ENCODE peak calls at places on chromosomes 16 and 17, in ten cellular contexts. O, T, D, H, P, I, J, F, A and K are unnamed samples.

GRCh38 chr16:82830944-82831343 is 204.2 kb downstream of the CDH13 start:
- DNase-seq in I (peak), P (no peak), J (no peak), H (no peak), D (no peak), F (no peak), A (no peak), O (no peak), T (no peak), K (no peak)

GRCh38 chr16:7086842-7087616 is 245.6 kb upstream of the RBFOX1 start:
- DNase-seq in T (no peak), P (peak), I (peak), J (no peak), A (no peak), F (peak), H (no peak), D (no peak), O (no peak), K (no peak)

GRCh38 chr16:1019934-1020305 is 38.4 kb downstream of the SOX8 start:
- DNase-seq in T (no peak), D (no peak), F (no peak), A (no peak), O (no peak), P (no peak), I (no peak), H (peak), J (no peak), K (no peak)

GRCh38 chr16:4038448-4038847 is 77.8 kb downstream of the ADCY9 start:
- DNase-seq in D (no peak), A (no peak), H (no peak), J (no peak), P (no peak), O (no peak), F (no peak), I (no peak), T (no peak), K (no peak)

GRCh38 chr17:33750943-33751701 is 458.0 kb upstream of the ASIC2 start:
- DNase-seq in I (peak), T (no peak), O (peak), P (peak), A (no peak), H (peak), F (peak), D (peak), J (peak), K (peak)

GRCh38 chr17:3959295-3959899 is 4.8 kb downstream of the ATP2A3 start:
- DNase-seq in J (no peak), F (no peak), T (no peak), D (peak), H (peak), A (no peak), O (no peak), P (no peak), I (no peak), K (no peak)

GRCh38 chr16:30698816-30699614 is at the start of gene SRCAP:
- DNase-seq in I (peak), J (peak), P (peak), F (peak), O (no peak), T (peak), H (peak), D (peak), A (peak), K (peak)

GRCh38 chr16:51113254-51114125 is 37.6 kb downstream of the SALL1 start:
- DNase-seq in P (peak), I (peak), O (no peak), D (no peak), H (no peak), A (no peak), F (peak), T (no peak), J (no peak), K (no peak)

GRCh38 chr17:63843387-63844292 is 1.2 kb upstream of the SMARCD2 start:
- DNase-seq in T (no peak), A (no peak), H (peak), I (no peak), O (peak), F (no peak), P (no peak), D (peak), J (peak), K (no peak)

GRCh38 chr16:56610609-56611111 is 2.3 kb downstream of the MT2A start:
- DNase-seq in I (no peak), J (no peak), O (peak), H (peak), F (no peak), P (no peak), A (no peak), T (no peak), D (peak), K (no peak)

GRCh38 chr17:21397341-21398050 is 21.3 kb downstream of the KCNJ12 start:
- DNase-seq in H (peak), A (no peak), O (peak), I (no peak), F (no peak), J (no peak), P (no peak), T (no peak), D (peak), K (no peak)

GRCh38 chr17:75404739-75405364 is 626 bp downstream of the GRB2 start:
- DNase-seq in J (peak), P (peak), H (peak), A (peak), D (peak), T (no peak), I (peak), F (peak), O (no peak), K (peak)

GRCh38 chr16:70778901-70779309 is 22.1 kb downstream of the VAC14 start:
- DNase-seq in F (peak), J (no peak), P (peak), D (peak), O (peak), H (peak), A (peak), T (no peak), I (peak), K (no peak)

GRCh38 chr17:66790476-66791061 is 44.3 kb upstream of the CACNG5 start:
- DNase-seq in A (no peak), P (no peak), H (no peak), O (no peak), I (no peak), T (no peak), J (no peak), D (no peak), F (no peak), K (no peak)

GRCh38 chr17:76405967-76406647 is 21.7 kb downstream of the SPHK1 start:
- DNase-seq in P (no peak), F (no peak), D (peak), H (no peak), T (no peak), A (no peak), O (no peak), I (no peak), J (no peak), K (no peak)

GRCh38 chr16:58417035-58417434 is 24.8 kb downstream of the GINS3 start:
- DNase-seq in A (no peak), I (no peak), H (no peak), P (no peak), D (no peak), F (no peak), J (no peak), O (no peak), T (no peak), K (no peak)

GRCh38 chr16:71360378-71360777 is 1.9 kb downstream of the CALB2 start:
- DNase-seq in H (peak), P (no peak), T (no peak), A (no peak), D (peak), F (no peak), O (peak), I (no peak), J (no peak), K (no peak)

GRCh38 chr16:10694830-10695229 is at the start of gene TEKT5:
- DNase-seq in A (no peak), I (no peak), D (no peak), O (no peak), J (no peak), T (no peak), F (no peak), P (no peak), H (no peak), K (no peak)

GRCh38 chr16:79169239-79169638 is 431.3 kb downstream of the MAF start:
- DNase-seq in H (no peak), I (peak), T (no peak), P (no peak), D (no peak), A (no peak), O (no peak), F (peak), J (no peak), K (no peak)

GRCh38 chr17:78534492-78535284 is 42.5 kb downstream of the DNAH17 start:
- DNase-seq in J (no peak), O (no peak), P (no peak), I (no peak), T (no peak), H (no peak), A (no peak), F (no peak), D (no peak), K (no peak)

GRCh38 chr17:5785867-5786509 is 201.7 kb upstream of the NLRP1 start:
- DNase-seq in I (no peak), T (no peak), D (peak), F (no peak), O (no peak), H (peak), A (no peak), P (no peak), J (no peak), K (no peak)

GRCh38 chr17:5772720-5773119 is 188.4 kb upstream of the NLRP1 start:
- DNase-seq in O (no peak), F (no peak), T (no peak), P (no peak), D (peak), J (no peak), I (no peak), A (no peak), H (peak), K (no peak)

GRCh38 chr17:7393613-7394451 is 493 bp downstream of the PLSCR3 start:
- DNase-seq in A (no peak), T (no peak), H (no peak), O (no peak), P (peak), D (no peak), I (peak), J (no peak), F (peak), K (no peak)

GRCh38 chr17:8029121-8029520 is 9.7 kb upstream of the ALOX15B start:
- DNase-seq in T (no peak), P (no peak), I (no peak), D (peak), A (no peak), O (peak), H (peak), J (no peak), F (no peak), K (no peak)

GRCh38 chr16:14569213-14569612 is 60.8 kb downstream of the PARN start:
- DNase-seq in D (no peak), O (no peak), J (no peak), T (no peak), P (no peak), A (no peak), F (no peak), H (no peak), I (no peak), K (no peak)

GRCh38 chr17:37791434-37791833 is 46.6 kb upstream of the HNF1B start:
- DNase-seq in I (peak), P (no peak), J (no peak), H (peak), D (peak), A (no peak), T (no peak), F (peak), O (peak), K (no peak)

GRCh38 chr17:45231481-45232116 is 9.9 kb downstream of the FMNL1 start:
- DNase-seq in A (peak), P (peak), F (peak), J (no peak), I (peak), H (no peak), D (no peak), T (no peak), O (no peak), K (no peak)

GRCh38 chr17:64236827-64237403 is 26.1 kb downstream of the TEX2 start:
- DNase-seq in J (no peak), P (no peak), D (no peak), A (no peak), H (no peak), I (peak), F (no peak), T (no peak), O (no peak), K (no peak)

GRCh38 chr17:43853546-43853945 is 6.6 kb downstream of the CD300LG start:
- DNase-seq in P (no peak), H (no peak), I (no peak), J (no peak), F (no peak), A (no peak), D (no peak), T (no peak), O (no peak), K (no peak)

GRCh38 chr17:57957120-57957850 is 2.1 kb upstream of the CUEDC1 start:
- DNase-seq in F (no peak), O (no peak), D (no peak), J (no peak), P (no peak), I (no peak), A (peak), T (no peak), H (no peak), K (no peak)

GRCh38 chr16:5323284-5323683 is 225.7 kb upstream of the EEF2KMT start:
- DNase-seq in F (peak), A (no peak), O (no peak), H (no peak), J (no peak), T (no peak), D (no peak), P (peak), I (peak), K (no peak)

GRCh38 chr17:47188266-47188665 is 829 bp downstream of the CDC27 start:
- DNase-seq in F (no peak), P (no peak), D (peak), O (no peak), T (no peak), H (peak), J (no peak), A (no peak), I (peak), K (no peak)

GRCh38 chr17:63279498-63280230 is 166.4 kb downstream of the CYB561 start:
- DNase-seq in T (no peak), A (no peak), I (no peak), F (no peak), O (peak), J (no peak), P (no peak), D (peak), H (peak), K (no peak)

GRCh38 chr17:19646788-19647696 is 1.5 kb upstream of the ALDH3A2 start:
- DNase-seq in O (no peak), D (no peak), F (no peak), P (no peak), J (no peak), I (peak), H (peak), A (no peak), T (no peak), K (no peak)

GRCh38 chr16:22300427-22301071 is 3.3 kb downstream of the POLR3E start:
- DNase-seq in H (peak), I (peak), D (peak), J (no peak), T (no peak), F (peak), P (peak), O (peak), A (no peak), K (no peak)

GRCh38 chr16:15832241-15832640 is 24.6 kb downstream of the MYH11 start:
- DNase-seq in D (no peak), H (no peak), T (no peak), I (no peak), P (no peak), J (no peak), A (no peak), F (no peak), O (no peak), K (no peak)

GRCh38 chr17:233473-233941 is 52.1 kb upstream of the DOC2B start:
- DNase-seq in J (no peak), F (peak), A (peak), D (no peak), O (no peak), H (no peak), P (no peak), I (no peak), T (no peak), K (no peak)

GRCh38 chr16:56197227-56197992 is 6.1 kb downstream of the GNAO1 start:
- DNase-seq in H (no peak), T (no peak), J (no peak), D (no peak), P (peak), I (peak), A (no peak), F (no peak), O (no peak), K (no peak)

GRCh38 chr17:65171753-65172152 is 34.6 kb downstream of the RGS9 start:
- DNase-seq in F (no peak), I (no peak), J (no peak), A (no peak), H (no peak), D (no peak), P (no peak), O (no peak), T (no peak), K (no peak)

GRCh38 chr16:27920391-27920891 is 143.1 kb downstream of the GSG1L start:
- DNase-seq in H (no peak), A (no peak), D (no peak), I (peak), O (no peak), T (no peak), J (no peak), F (peak), P (peak), K (no peak)
- TF ChIP-seq CTCF in H (peak), A (peak), D (peak), I (peak), O (no peak), T (no peak), J (no peak), F (peak), P (peak), K (no peak)

GRCh38 chr17:18177137-18177536 is 6.5 kb upstream of the ALKBH5 start:
- DNase-seq in A (no peak), D (no peak), O (no peak), J (no peak), F (no peak), T (no peak), P (no peak), I (no peak), H (no peak), K (no peak)

GRCh38 chr17:18182190-18182977 is 1.2 kb upstream of the ALKBH5 start:
- DNase-seq in F (peak), D (no peak), J (no peak), I (peak), H (peak), A (no peak), T (no peak), O (no peak), P (peak), K (no peak)

GRCh38 chr17:18179221-18179620 is 4.4 kb upstream of the ALKBH5 start:
- DNase-seq in I (no peak), D (no peak), T (no peak), P (no peak), H (no peak), F (no peak), O (no peak), A (no peak), J (no peak), K (no peak)

GRCh38 chr17:18181358-18181757 is 2.3 kb upstream of the ALKBH5 start:
- DNase-seq in H (peak), F (no peak), I (no peak), D (peak), P (no peak), J (no peak), O (no peak), A (no peak), T (no peak), K (no peak)

GRCh38 chr17:18179804-18180203 is 3.8 kb upstream of the ALKBH5 start:
- DNase-seq in J (no peak), H (no peak), I (no peak), A (no peak), T (no peak), D (no peak), P (no peak), F (no peak), O (no peak), K (no peak)
- TF ChIP-seq CTCF in J (no peak), H (no peak), I (no peak), A (no peak), T (no peak), D (no peak), P (no peak), F (no peak), O (no peak), K (no peak)

DNA sequence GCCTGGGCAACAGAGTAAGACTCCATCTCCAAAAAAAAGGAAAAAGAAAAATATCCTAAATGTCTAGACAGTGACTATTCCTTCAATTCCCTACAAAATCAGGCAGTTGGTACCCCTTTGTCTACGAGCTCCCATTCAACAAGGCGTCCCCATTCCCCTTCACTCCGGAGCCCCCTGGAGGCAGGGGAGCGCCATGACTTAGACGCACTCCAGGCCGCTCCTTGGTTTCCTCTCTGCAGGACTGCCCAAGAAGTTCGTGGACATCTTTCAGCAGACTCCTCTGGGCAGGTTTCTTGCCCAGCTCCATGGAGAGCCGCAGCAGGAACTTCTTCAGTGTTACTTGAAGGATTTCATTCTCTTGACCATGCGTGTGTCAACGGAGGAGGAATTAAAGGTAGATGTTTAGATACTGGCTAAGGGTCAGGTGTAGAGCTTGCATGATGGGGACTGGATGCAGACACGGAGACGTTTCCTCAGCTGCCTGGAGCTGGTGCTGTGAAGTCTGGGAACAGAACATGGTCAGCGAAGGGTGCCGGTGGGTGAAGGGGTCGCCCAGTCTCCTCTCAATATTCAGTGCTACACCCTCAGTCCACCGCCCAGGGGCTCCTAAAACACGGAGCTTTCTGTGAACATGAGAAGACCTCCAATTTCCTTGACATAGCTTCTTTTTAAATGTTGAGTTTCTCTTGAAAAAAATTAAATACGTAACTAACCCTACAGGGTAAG is 53.3 kb upstream of the ENDOV start:
- DNase-seq in P (peak), O (no peak), D (no peak), H (no peak), F (peak), A (peak), J (no peak), T (no peak), I (peak), K (no peak)
- TF ChIP-seq CTCF in P (peak), O (peak), D (peak), H (peak), F (peak), A (no peak), J (no peak), T (peak), I (peak), K (no peak)

GRCh38 chr16:76268824-76269223 is 8.4 kb upstream of the CNTNAP4 start:
- DNase-seq in D (no peak), P (no peak), O (no peak), J (no peak), I (no peak), H (no peak), T (no peak), F (no peak), A (no peak), K (no peak)

GRCh38 chr16:76265434-76266045 is 11.7 kb upstream of the CNTNAP4 start:
- DNase-seq in O (no peak), I (peak), J (no peak), D (peak), P (peak), H (peak), A (no peak), F (peak), T (no peak), K (no peak)
- TF ChIP-seq CTCF in O (no peak), I (peak), J (no peak), D (peak), P (peak), H (peak), A (no peak), F (peak), T (no peak), K (no peak)

DNA sequence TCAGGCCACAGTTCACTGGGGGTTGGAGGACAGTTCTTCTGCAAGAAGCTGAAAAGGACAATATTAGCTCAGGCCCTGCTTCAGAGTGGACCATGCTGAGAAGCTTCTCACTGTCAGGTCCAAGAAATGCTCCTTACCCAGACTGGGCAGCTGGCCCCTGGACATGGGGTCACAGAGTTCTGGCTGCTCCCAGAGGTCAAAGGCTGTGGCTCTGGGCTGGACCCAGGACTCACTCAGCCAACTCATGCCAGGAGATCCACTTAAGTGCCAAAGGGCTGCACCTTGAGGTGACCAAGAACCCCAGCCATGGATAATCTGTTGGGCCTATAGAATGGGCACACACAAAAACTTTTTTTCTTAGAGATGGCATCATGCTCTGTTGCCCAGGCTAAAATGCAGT is 4.0 kb downstream of the CES2 start:
- DNase-seq in A (no peak), F (no peak), O (no peak), J (no peak), H (no peak), D (no peak), T (no peak), P (no peak), I (no peak), K (no peak)
- TF ChIP-seq CTCF in A (no peak), F (no peak), O (no peak), J (no peak), H (no peak), D (no peak), T (no peak), P (no peak), I (no peak), K (no peak)